ENCODE peak calls at places on chromosomes 6 and 20, in six cellular contexts. S is aorta; B is mucosa of descending colon; A is endothelial cell of umbilical vein; U is CD8-positive, alpha-beta T cell; H is ovary. K is an unnamed sample. For H3K9me3, the result is how much of the 10 kb centered on the place peaks cover.

GRCh38 chr6:7108964-7109836 is 1.4 kb downstream of the RREB1 start:
- DNase-seq in S (peak), B (peak), A (peak), U (peak), H (peak), K (peak)

GRCh38 chr6:81088133-81088532 is 664.3 kb downstream of the TENT5A start:
- DNase-seq in S (no peak), B (no peak), A (no peak), U (no peak), H (no peak), K (no peak)

GRCh38 chr6:37850243-37850642 is 30.7 kb downstream of the ZFAND3 start:
- DNase-seq in S (no peak), B (no peak), A (no peak), U (no peak), H (no peak), K (no peak)

GRCh38 chr6:15970517-15970916 is 158.4 kb upstream of the MYLIP start:
- DNase-seq in S (no peak), B (no peak), A (no peak), U (no peak), H (no peak), K (no peak)

GRCh38 chr20:41507851-41508250 is 110.3 kb downstream of the CHD6 start:
- DNase-seq in S (no peak), B (no peak), A (no peak), U (no peak), H (no peak), K (no peak)

GRCh38 chr20:36754656-36755222 is 8.8 kb upstream of the NDRG3 start:
- DNase-seq in S (no peak), B (no peak), A (peak), U (peak), H (no peak), K (peak)

GRCh38 chr6:116106146-116106545 is 5.5 kb downstream of the NT5DC1 start:
- DNase-seq in S (no peak), B (no peak), A (peak), U (no peak), H (no peak), K (peak)

GRCh38 chr20:35888659-35889058 is 65.6 kb downstream of the SCAND1 start:
- DNase-seq in S (no peak), B (no peak), A (no peak), U (no peak), H (no peak), K (no peak)

GRCh38 chr6:135261872-135262725 is 81.0 kb downstream of the MYB start:
- DNase-seq in S (no peak), B (no peak), A (no peak), U (no peak), H (no peak), K (peak)

GRCh38 chr20:47272893-47273590 is 83.5 kb downstream of the ZMYND8 start:
- DNase-seq in S (no peak), B (no peak), A (peak), U (peak), H (no peak), K (peak)

GRCh38 chr6:43639984-43640800 is 4.6 kb downstream of the MAD2L1BP start:
- DNase-seq in S (no peak), B (no peak), A (no peak), U (no peak), H (no peak), K (no peak)

GRCh38 chr6:160070427-160070826 is 51.2 kb upstream of the SLC22A1 start:
- DNase-seq in S (no peak), B (no peak), A (no peak), U (no peak), H (no peak), K (no peak)

GRCh38 chr6:16769131-16769985 is 8.1 kb upstream of the ATXN1 start:
- DNase-seq in S (peak), B (no peak), A (peak), U (peak), H (no peak), K (peak)

GRCh38 chr20:58485326-58485725 is 29.9 kb downstream of the APCDD1L start:
- DNase-seq in S (no peak), B (no peak), A (no peak), U (no peak), H (no peak), K (no peak)

GRCh38 chr20:37897008-37897548 is 5.8 kb upstream of the VSTM2L start:
- DNase-seq in S (no peak), B (no peak), A (no peak), U (no peak), H (no peak), K (peak)

GRCh38 chr6:26269406-26270120 is 95.4 kb upstream of the BTN3A2 start:
- DNase-seq in S (no peak), B (no peak), A (no peak), U (no peak), H (no peak), K (no peak)

GRCh38 chr6:15283986-15284361 is 38.1 kb downstream of the JARID2 start:
- DNase-seq in S (no peak), B (no peak), A (no peak), U (no peak), H (no peak), K (peak)

GRCh38 chr20:19397676-19398075 is 185.2 kb downstream of the SLC24A3 start:
- DNase-seq in S (no peak), B (no peak), A (no peak), U (no peak), H (no peak), K (no peak)

GRCh38 chr6:13407709-13408695 is 79.4 kb downstream of the GFOD1 start:
- DNase-seq in S (no peak), B (no peak), A (no peak), U (no peak), H (no peak), K (peak)

GRCh38 chr6:163825033-163825432 is 410.5 kb downstream of the QKI start:
- DNase-seq in S (no peak), B (no peak), A (no peak), U (no peak), H (no peak), K (peak)

GRCh38 chr20:56111951-56112730 is 106.8 kb upstream of the CBLN4 start:
- DNase-seq in S (no peak), B (no peak), A (no peak), U (no peak), H (no peak), K (no peak)
- H3K9me3 ChIP-seq in S (under half), B (under half), A (under half), U (under half), H (under half), K (under half)

GRCh38 chr6:155344341-155345006 is 30.2 kb upstream of the TFB1M start:
- DNase-seq in S (no peak), B (no peak), A (no peak), U (no peak), H (no peak), K (no peak)
- H3K9me3 ChIP-seq in S (under half), B (under half), A (under half), U (under half), H (under half), K (under half)

GRCh38 chr20:31418307-31418706 is 12.3 kb upstream of the DEFB121 start:
- DNase-seq in S (no peak), B (no peak), A (no peak), U (no peak), H (no peak), K (no peak)
- H3K9me3 ChIP-seq in S (under half), B (under half), A (under half), U (under half), H (under half), K (under half)

GRCh38 chr20:62042025-62042820 is 23.5 kb downstream of the TAF4 start:
- DNase-seq in S (no peak), B (no peak), A (no peak), U (no peak), H (peak), K (no peak)
- H3K9me3 ChIP-seq in S (under half), B (under half), A (under half), U (under half), H (under half), K (under half)

DNA sequence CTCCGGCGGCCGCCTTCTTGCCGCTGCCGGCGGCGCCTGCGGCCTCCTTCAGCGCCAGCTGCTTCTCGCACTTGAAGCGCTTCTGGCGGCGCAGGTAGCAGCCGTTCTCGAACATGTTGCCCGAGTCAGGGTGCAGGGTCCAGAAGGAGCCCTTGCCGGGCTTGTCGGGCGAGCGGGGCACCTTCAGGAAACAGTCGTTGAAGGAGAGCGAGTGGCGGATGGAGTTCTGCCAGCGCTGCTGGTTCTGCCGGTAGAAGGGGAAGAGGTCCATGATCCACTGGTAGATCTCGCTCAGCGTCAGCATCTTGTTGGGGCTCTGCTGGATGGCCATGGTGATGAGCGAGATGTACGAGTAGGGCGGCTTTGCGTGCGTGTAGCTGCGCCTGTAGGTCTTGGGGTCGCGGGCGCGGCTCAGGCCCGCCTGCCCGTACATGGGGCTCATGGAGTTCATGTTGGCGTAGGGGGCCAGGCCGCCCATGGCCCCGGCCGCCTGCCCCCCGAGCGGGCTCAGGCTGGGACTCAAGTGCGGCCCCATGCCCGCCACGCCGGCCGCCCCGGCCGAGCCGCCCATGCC is 1.9 kb downstream of the FOXA2 start:
- DNase-seq in S (no peak), B (no peak), A (no peak), U (no peak), H (no peak), K (no peak)
- H3K9me3 ChIP-seq in S (under half), B (under half), A (under half), U (under half), H (under half), K (under half)

DNA sequence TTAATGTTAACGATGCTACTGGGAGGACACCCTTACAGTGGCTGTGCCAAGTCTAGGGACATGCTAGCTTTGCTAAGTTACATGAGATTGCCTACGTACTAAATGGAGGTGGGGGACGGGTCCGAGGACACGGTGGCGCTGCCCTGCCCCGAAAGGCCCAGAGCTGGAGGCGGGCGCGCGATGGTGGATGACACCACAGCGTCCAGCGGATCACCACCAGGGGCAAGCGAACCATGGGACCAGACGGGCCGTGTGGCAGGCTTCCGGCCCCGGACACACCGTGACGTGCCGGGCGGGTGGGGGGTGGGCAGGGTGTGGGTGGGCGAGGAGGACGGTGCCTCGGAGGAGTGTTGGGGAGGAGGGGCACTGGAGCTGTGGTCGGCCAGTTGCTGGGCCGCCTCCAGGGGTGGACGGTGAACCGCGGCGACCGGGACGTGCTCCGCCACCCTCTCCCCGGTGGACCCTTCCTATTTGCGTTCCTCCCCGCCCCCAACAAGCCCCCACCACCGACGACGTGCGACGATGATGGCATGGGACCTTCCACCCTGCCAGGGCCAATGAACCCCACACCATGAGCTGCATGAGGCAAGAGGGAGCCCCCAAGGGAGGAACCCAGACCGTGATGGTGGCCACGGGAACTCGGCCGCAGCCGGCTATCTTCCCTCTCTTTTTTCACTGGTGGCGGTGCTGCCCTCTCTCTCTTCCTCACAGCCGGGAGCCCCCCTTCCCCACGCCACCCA is 773.3 kb upstream of the DEFB115 start:
- DNase-seq in S (no peak), B (no peak), A (no peak), U (no peak), H (no peak), K (no peak)
- H3K9me3 ChIP-seq in S (under half), B (half or more), A (under half), U (under half), H (under half), K (under half)

DNA sequence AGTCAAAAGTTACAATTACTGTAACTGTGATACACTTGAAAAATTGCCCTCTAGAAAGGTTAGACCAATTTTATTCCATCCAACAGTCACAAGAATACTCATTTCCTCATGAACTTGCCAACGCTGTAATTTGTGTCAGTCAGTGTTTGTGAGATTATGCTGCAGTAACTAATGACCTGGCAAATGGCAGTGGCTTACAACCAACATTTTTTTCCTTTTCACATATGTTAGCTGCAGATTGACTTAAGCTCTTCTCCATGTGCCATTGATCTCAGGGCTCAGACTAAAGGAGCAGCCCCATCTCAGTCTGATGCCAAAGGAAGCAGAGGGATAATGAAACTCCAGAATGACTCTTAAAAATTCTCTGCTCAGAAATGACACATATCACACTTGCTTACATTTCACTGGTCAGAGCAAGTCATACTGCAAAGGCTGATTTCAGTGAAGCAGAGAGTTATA is 92.3 kb upstream of the ELOVL5 start:
- DNase-seq in S (no peak), B (no peak), A (no peak), U (no peak), H (no peak), K (no peak)
- H3K9me3 ChIP-seq in S (under half), B (under half), A (under half), U (under half), H (under half), K (under half)

GRCh38 chr6:104679971-104680370 is 179.7 kb downstream of the HACE1 start:
- DNase-seq in S (no peak), B (no peak), A (no peak), U (no peak), H (no peak), K (no peak)
- H3K9me3 ChIP-seq in S (under half), B (under half), A (under half), U (under half), H (under half), K (under half)

DNA sequence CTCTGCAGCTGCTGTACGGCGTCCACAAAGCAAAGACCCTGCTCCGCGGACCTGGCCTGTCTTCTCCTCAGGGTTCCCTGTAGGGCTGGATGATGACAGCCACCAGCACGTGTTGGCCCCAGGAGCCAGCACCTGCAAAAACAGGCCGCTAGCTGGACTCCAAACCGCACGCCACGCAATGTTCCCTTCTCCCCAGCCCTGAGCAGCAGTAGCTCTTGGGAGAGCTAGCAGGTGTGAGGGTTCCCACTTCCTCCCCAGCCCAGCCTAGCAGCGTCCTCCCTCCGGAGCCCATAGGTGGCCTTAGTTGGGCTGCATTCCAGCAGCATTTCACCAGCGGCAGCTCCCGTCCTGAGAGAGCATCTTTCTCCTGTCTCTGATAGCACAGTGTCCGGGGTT is 42.3 kb downstream of the DACT2 start:
- DNase-seq in S (no peak), B (no peak), A (no peak), U (no peak), H (no peak), K (no peak)
- H3K9me3 ChIP-seq in S (under half), B (under half), A (under half), U (under half), H (under half), K (under half)